ENCODE peak calls at places on chromosomes 6 and 20, in ten cellular contexts. W is tibial nerve, X is Peyer's patch, R is cardiac fibroblast, N is heart right ventricle, U is right lobe of liver, F is heart left ventricle, T is cardiac muscle cell, G is psoas muscle, E is GM06990. Z is an unnamed sample.

GRCh38 chr6:168343239-168344167 is 23.9 kb upstream of the DACT2 start:
- DNase-seq in X (no peak), R (no peak), U (no peak), E (no peak), G (no peak), F (no peak), W (no peak), N (no peak), T (no peak), Z (no peak)

GRCh38 chr20:7943891-7944290 is 3.6 kb upstream of the HAO1 start:
- DNase-seq in G (no peak), F (no peak), N (no peak), E (no peak), R (no peak), X (no peak), U (no peak), T (no peak), W (no peak), Z (no peak)

GRCh38 chr6:117483004-117483644 is 650 bp downstream of the DCBLD1 start:
- DNase-seq in N (peak), F (peak), G (peak), W (no peak), X (peak), R (peak), T (peak), E (peak), U (peak), Z (peak)

GRCh38 chr6:453152-453551 is 61.6 kb downstream of the IRF4 start:
- DNase-seq in X (no peak), E (no peak), N (no peak), R (peak), F (no peak), T (peak), G (peak), W (peak), U (no peak), Z (no peak)

GRCh38 chr6:130526466-130526865 is 160.6 kb downstream of the TMEM200A start:
- DNase-seq in U (no peak), T (no peak), R (no peak), F (no peak), N (no peak), E (no peak), X (no peak), G (no peak), W (no peak), Z (no peak)

GRCh38 chr6:170018422-170019258 is 267.2 kb downstream of the ERMARD start:
- DNase-seq in R (no peak), U (no peak), W (no peak), E (no peak), N (no peak), F (no peak), T (no peak), G (no peak), X (peak), Z (no peak)

GRCh38 chr20:19543114-19543513 is 214.9 kb upstream of the RIN2 start:
- DNase-seq in R (no peak), N (no peak), U (no peak), X (no peak), G (no peak), W (no peak), E (no peak), T (no peak), F (no peak), Z (no peak)

GRCh38 chr20:50462093-50462685 is 48.0 kb upstream of the PTPN1 start:
- DNase-seq in N (no peak), E (no peak), F (no peak), X (no peak), T (peak), W (no peak), U (no peak), G (no peak), R (peak), Z (peak)

GRCh38 chr6:147759088-147759487 is 250.6 kb downstream of the SAMD5 start:
- DNase-seq in W (no peak), F (no peak), U (no peak), R (peak), G (no peak), N (no peak), X (no peak), T (no peak), E (no peak), Z (peak)

GRCh38 chr6:165849539-165850430 is 186.7 kb upstream of the PDE10A start:
- DNase-seq in F (no peak), N (no peak), T (peak), R (peak), X (no peak), U (no peak), E (no peak), W (no peak), G (peak), Z (no peak)

GRCh38 chr20:38658879-38659612 is 57.4 kb downstream of the ARHGAP40 start:
- DNase-seq in N (no peak), W (no peak), R (peak), G (no peak), F (no peak), X (no peak), T (peak), U (peak), E (no peak), Z (no peak)

GRCh38 chr6:142605922-142606321 is 304.1 kb downstream of the ADGRG6 start:
- DNase-seq in R (peak), G (no peak), E (no peak), X (no peak), F (no peak), N (no peak), U (no peak), W (no peak), T (peak), Z (peak)

GRCh38 chr6:96468681-96469224 is 52.9 kb upstream of the UFL1 start:
- DNase-seq in W (no peak), U (no peak), F (no peak), G (no peak), N (no peak), E (no peak), X (no peak), T (no peak), R (peak), Z (no peak)

GRCh38 chr20:32051720-32052089 is 337 bp upstream of the HCK start:
- DNase-seq in X (no peak), W (no peak), U (no peak), R (no peak), N (no peak), F (no peak), E (no peak), G (no peak), T (no peak), Z (no peak)

GRCh38 chr20:32052090-32052791 is at the start of gene HCK:
- DNase-seq in X (no peak), F (peak), N (no peak), W (no peak), T (no peak), R (no peak), E (peak), U (peak), G (peak), Z (no peak)

GRCh38 chr20:32050851-32051556 is 1.0 kb upstream of the HCK start:
- DNase-seq in U (peak), T (no peak), R (no peak), W (no peak), E (peak), X (no peak), G (peak), N (peak), F (peak), Z (no peak)

GRCh38 chr20:32052792-32053362 is 835 bp downstream of the HCK start:
- DNase-seq in U (peak), E (peak), X (no peak), R (no peak), W (no peak), T (no peak), G (peak), F (peak), N (peak), Z (no peak)

DNA sequence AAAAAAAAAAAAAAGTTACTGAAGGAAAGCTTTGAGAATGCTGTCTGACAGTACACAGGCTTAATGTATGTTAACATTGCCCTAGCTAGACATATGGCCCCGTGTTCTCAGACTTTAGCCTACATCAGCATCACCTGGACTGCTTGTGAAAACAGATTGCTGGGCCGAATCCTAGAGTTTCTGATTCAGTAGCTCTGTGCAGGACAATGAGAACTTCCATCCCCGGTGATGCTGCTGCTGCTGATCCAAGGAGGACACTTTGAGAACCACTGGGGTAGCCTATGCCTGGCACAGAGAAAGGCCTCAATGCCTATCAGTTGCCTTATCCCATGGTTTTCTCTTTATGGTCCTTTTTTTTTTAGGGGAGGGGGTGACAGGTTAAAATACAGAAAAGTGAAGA is 1.6 kb downstream of the HCK start:
- DNase-seq in F (no peak), E (no peak), W (no peak), N (no peak), G (no peak), U (no peak), X (no peak), T (no peak), R (no peak), Z (no peak)
- H3K4me3 ChIP-seq in F (no peak), E (no peak), W (no peak), N (peak), G (no peak), U (no peak), X (no peak), T (no peak), R (no peak), Z (no peak)

GRCh38 chr6:73299171-73300073 is 36.4 kb upstream of the KHDC1 start:
- DNase-seq in G (no peak), R (no peak), X (no peak), F (no peak), E (no peak), T (peak), W (no peak), N (no peak), U (no peak), Z (peak)
- H3K4me3 ChIP-seq in G (peak), R (peak), X (peak), F (peak), E (no peak), T (no peak), W (no peak), N (peak), U (no peak), Z (peak)

GRCh38 chr20:37151529-37151928 is 27.6 kb upstream of the RPN2 start:
- DNase-seq in G (no peak), F (no peak), W (no peak), E (no peak), U (no peak), X (no peak), R (no peak), T (no peak), N (no peak), Z (no peak)
- H3K4me3 ChIP-seq in G (no peak), F (no peak), W (no peak), E (no peak), U (no peak), X (no peak), R (no peak), T (no peak), N (no peak), Z (no peak)

GRCh38 chr6:53541900-53542299 is 3.0 kb downstream of the GCLC start:
- DNase-seq in R (no peak), E (no peak), N (no peak), T (no peak), X (no peak), U (no peak), F (no peak), W (no peak), G (no peak), Z (no peak)
- H3K4me3 ChIP-seq in R (no peak), E (no peak), N (no peak), T (no peak), X (no peak), U (no peak), F (no peak), W (no peak), G (no peak), Z (no peak)